ENCODE peak calls at places on chromosomes 4 and X, in eight cellular contexts. G is stomach, W is iPS DF 6.9, C is choroid plexus epithelial cell, A is esophagus muscularis mucosa, Z is right lobe of liver, K is A549, U is astrocyte of the spinal cord. V is an unnamed sample.

GRCh38 chr4:4810778-4811177 is 48.7 kb upstream of the MSX1 start:
- DNase-seq in C (no peak), U (no peak), Z (no peak), G (no peak), W (no peak), K (no peak), A (no peak), V (no peak)

GRCh38 chrX:119236599-119237525 is 777 bp downstream of the PGRMC1 start:
- DNase-seq in W (no peak), Z (peak; percentile 48), A (no peak), U (peak; percentile 43), C (peak; percentile 65), K (peak; percentile 51), G (peak; percentile 32), V (no peak)

GRCh38 chr4:114302472-114302871 is 296.1 kb upstream of the UGT8 start:
- DNase-seq in W (no peak), K (no peak), U (no peak), A (no peak), Z (no peak), G (no peak), C (no peak), V (no peak)

GRCh38 chr4:48653217-48654014 is 126.7 kb downstream of the FRYL start:
- DNase-seq in W (no peak), A (no peak), U (peak; percentile 82), K (no peak), Z (no peak), C (peak; percentile 78), G (no peak), V (no peak)

GRCh38 chrX:17024896-17025295 is 78.4 kb downstream of the REPS2 start:
- DNase-seq in Z (no peak), G (no peak), U (no peak), A (no peak), K (no peak), W (no peak), C (peak; percentile 39), V (no peak)

GRCh38 chrX:85930099-85930498 is 117.3 kb downstream of the CHM start:
- DNase-seq in Z (no peak), K (no peak), G (no peak), U (no peak), W (no peak), C (peak; percentile 3), A (no peak), V (no peak)

GRCh38 chr4:72900952-72901351 is 168.6 kb downstream of the COX18 start:
- DNase-seq in W (no peak), G (no peak), K (no peak), A (no peak), Z (no peak), C (no peak), U (no peak), V (no peak)

GRCh38 chr4:65241257-65241997 is 428.9 kb downstream of the EPHA5 start:
- DNase-seq in U (no peak), K (no peak), W (no peak), C (no peak), A (no peak), G (no peak), Z (no peak), V (no peak)

GRCh38 chrX:11629593-11630211 is 36.0 kb downstream of the ARHGAP6 start:
- DNase-seq in G (no peak), K (no peak), W (no peak), A (no peak), C (peak; percentile 80), U (peak; percentile 80), Z (no peak), V (peak; percentile 33)

GRCh38 chr4:40672528-40673522 is 43.2 kb upstream of the RBM47 start:
- DNase-seq in Z (peak; percentile 34), K (peak; percentile 97), G (no peak), U (peak; percentile 99), C (peak; percentile 98), W (no peak), A (no peak), V (no peak)

GRCh38 chr4:158850800-158851644 is 82.2 kb downstream of the FNIP2 start:
- DNase-seq in W (no peak), Z (no peak), A (no peak), K (no peak), G (no peak), U (peak; percentile 62), C (peak; percentile 67), V (no peak)

GRCh38 chr4:14871676-14872430 is 130.4 kb upstream of the CPEB2 start:
- DNase-seq in Z (peak; percentile 48), G (peak; percentile 61), A (no peak), C (no peak), K (peak; percentile 25), U (no peak), W (no peak), V (no peak)

GRCh38 chrX:151609222-151609621 is 45.7 kb downstream of the PASD1 start:
- DNase-seq in Z (no peak), U (no peak), A (no peak), W (no peak), G (no peak), K (no peak), C (no peak), V (no peak)

GRCh38 chr4:123477804-123478209 is 81.2 kb downstream of the SPRY1 start:
- DNase-seq in U (peak; percentile 75), A (no peak), Z (no peak), C (peak; percentile 72), K (no peak), G (no peak), W (no peak), V (no peak)

GRCh38 chrX:69424161-69424560 is 80.0 kb upstream of the NALF2 start:
- DNase-seq in A (no peak), Z (no peak), G (no peak), W (no peak), C (peak; percentile 31), K (peak; percentile 9), U (peak; percentile 5), V (no peak)

GRCh38 chrX:40628506-40628905 is 5.3 kb downstream of the MPC1L start:
- DNase-seq in W (no peak), G (no peak), Z (no peak), U (no peak), A (no peak), K (no peak), C (peak; percentile 10), V (no peak)

GRCh38 chr4:178296669-178297068 is 854.4 kb upstream of the AGA start:
- DNase-seq in G (no peak), U (no peak), C (no peak), K (no peak), W (no peak), Z (peak; percentile 39), A (no peak), V (no peak)

DNA sequence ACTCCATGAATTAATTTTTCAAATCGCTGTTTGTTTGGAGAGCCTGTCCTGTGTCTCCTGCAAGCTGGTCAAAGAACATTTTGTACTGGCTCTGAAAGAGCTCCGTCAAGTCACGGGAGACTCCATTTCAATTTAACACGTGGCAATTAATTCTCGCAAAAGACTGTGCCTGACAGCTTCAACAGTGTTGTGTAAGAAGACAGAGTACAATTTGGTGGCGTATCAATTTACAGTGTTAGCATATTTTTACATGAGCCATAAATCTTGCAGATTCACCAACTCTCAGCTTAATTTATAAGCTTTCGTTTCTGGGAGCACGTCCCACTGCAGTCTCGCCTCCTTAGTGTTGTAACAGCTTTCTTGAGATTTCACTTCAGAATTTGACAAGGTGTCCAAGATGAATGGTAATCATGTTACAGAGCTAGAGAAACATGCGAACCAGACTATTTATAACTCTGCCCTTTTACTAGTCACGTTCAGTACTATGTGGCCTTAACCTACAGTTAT is 70.8 kb downstream of the RWDD4 start:
- DNase-seq in G (no peak), U (no peak), Z (no peak), A (peak; percentile 85), K (no peak), C (peak; percentile 25), W (no peak), V (no peak)
- H3K4me3 ChIP-seq in G (no peak overlapping the region), U (no peak overlapping the region), Z (peak overlapping the region; percentile 1), A (no peak overlapping the region), K (no peak overlapping the region), C (no peak overlapping the region), W (no peak overlapping the region), V (peak overlapping the region; percentile 44)

GRCh38 chr4:70000713-70001112 is 4.9 kb downstream of the STATH start:
- DNase-seq in G (no peak), A (no peak), W (no peak), C (no peak), Z (no peak), U (no peak), K (no peak), V (no peak)
- H3K4me3 ChIP-seq in G (no peak overlapping the region), A (no peak overlapping the region), W (no peak overlapping the region), C (no peak overlapping the region), Z (no peak overlapping the region), U (no peak overlapping the region), K (no peak overlapping the region), V (no peak overlapping the region)

DNA sequence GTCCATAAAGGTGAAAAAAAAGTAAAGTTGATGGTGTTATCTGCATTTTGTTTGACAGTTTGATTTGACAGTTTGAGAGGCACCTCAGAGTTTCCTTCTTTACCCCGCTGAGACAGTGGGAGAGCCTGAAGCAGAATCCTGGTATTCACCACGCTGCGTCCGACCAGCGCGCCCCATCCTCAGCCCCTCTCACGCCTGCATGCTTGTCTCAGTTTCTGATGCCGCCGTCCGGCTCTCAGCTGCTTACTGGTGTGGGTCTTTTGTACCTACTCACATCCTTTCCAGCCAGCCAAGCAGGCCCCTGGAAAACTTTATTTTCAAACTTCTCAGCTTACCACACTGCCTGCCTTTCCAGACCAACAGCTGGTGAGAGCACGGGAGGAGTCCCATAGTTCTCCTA is 175.2 kb downstream of the DCLK2 start:
- DNase-seq in G (no peak), Z (no peak), K (no peak), A (peak; percentile 78), C (no peak), W (no peak), U (no peak), V (no peak)
- H3K4me3 ChIP-seq in G (no peak overlapping the region), Z (no peak overlapping the region), K (no peak overlapping the region), A (no peak overlapping the region), C (no peak overlapping the region), W (no peak overlapping the region), U (no peak overlapping the region), V (no peak overlapping the region)

DNA sequence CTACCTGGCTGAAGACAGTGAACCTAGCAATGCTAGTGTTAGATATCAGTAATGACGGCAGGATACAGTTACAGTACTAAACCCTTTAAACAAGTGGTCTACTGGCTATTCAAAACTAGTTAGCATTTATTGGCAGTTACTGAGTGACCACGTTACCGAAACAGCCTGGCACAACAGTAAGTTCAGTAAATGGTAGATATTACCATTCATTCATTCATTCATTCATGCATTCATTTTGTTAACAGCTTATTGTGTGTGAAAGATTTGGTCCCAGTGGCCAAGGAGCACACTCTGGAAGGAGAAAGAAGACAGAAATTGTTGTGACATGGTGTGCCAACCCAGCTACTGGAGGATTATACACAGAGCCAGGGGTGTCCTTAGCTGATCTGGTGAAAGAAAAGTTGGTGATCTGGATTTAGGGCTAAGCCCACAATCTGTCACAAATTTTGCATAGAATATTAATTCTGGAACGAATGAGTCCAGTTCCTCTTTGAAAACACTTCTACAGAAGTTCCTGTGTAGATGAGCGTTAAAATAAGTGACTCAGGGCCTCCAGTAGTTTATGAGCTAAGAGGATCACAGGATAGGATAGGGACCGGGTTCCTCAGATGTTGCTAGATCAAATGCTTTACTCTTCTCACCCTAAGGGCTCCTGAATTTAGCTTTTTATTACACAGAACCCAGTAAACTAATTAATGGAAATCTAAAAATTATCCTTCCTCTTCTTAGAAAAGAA is 179.1 kb downstream of the CBR4 start:
- DNase-seq in W (no peak), C (peak; percentile 58), Z (no peak), G (no peak), U (peak; percentile 53), K (no peak), A (no peak), V (no peak)
- H3K4me3 ChIP-seq in W (no peak overlapping the region), C (no peak overlapping the region), Z (peak overlapping the region; percentile 75), G (no peak overlapping the region), U (peak overlapping the region; percentile 94), K (peak overlapping the region; percentile 99), A (peak overlapping the region; percentile 90), V (peak overlapping the region; percentile 98)

V was measured in thoracic aorta.